ENCODE peak calls at places on chromosomes 3 and 15, in six cellular contexts. R is CD4-positive, CD25-positive, alpha-beta regulatory T cell; E is ovary; N is HCT116; D is HepG2; V is fibroblast of lung. S is an unnamed sample. For H3K27me3, the result is how much of the 10 kb centered on the place peaks cover.

GRCh38 chr3:144031938-144032337 is 60.3 kb downstream of the DIPK2A start:
- DNase-seq in R (no peak), E (peak), N (no peak), D (no peak), V (peak), S (no peak)

GRCh38 chr3:157360044-157360443 is 76.6 kb upstream of the PTX3 start:
- DNase-seq in R (no peak), E (no peak), N (peak), D (no peak), V (peak), S (no peak)

GRCh38 chr3:128879991-128880390 is 571 bp downstream of the ACAD9 start:
- DNase-seq in R (peak), E (peak), N (no peak), D (no peak), V (no peak), S (no peak)

GRCh38 chr15:88543065-88543776 is 3.3 kb downstream of the DET1 start:
- DNase-seq in R (no peak), E (no peak), N (no peak), D (no peak), V (no peak), S (no peak)

GRCh38 chr15:80317389-80318169 is 65.6 kb upstream of the CTXND1 start:
- DNase-seq in R (no peak), E (no peak), N (no peak), D (peak), V (peak), S (no peak)

GRCh38 chr15:59371458-59372351 is 966 bp downstream of the MYO1E start:
- DNase-seq in R (no peak), E (peak), N (no peak), D (no peak), V (no peak), S (no peak)

GRCh38 chr15:89143503-89144162 is 55.4 kb downstream of the ABHD2 start:
- DNase-seq in R (peak), E (no peak), N (no peak), D (no peak), V (peak), S (no peak)

GRCh38 chr3:141553055-141553454 is 66.2 kb downstream of the RASA2 start:
- DNase-seq in R (peak), E (no peak), N (no peak), D (no peak), V (no peak), S (no peak)

GRCh38 chr3:8757551-8758518 is 11.6 kb downstream of the OXTR start:
- DNase-seq in R (no peak), E (no peak), N (no peak), D (no peak), V (peak), S (no peak)

GRCh38 chr3:100256724-100257123 is 4.1 kb upstream of the TBC1D23 start:
- DNase-seq in R (no peak), E (no peak), N (no peak), D (no peak), V (peak), S (no peak)

GRCh38 chr15:40933520-40933904 is 4.4 kb downstream of the DLL4 start:
- DNase-seq in R (no peak), E (no peak), N (no peak), D (no peak), V (no peak), S (no peak)

GRCh38 chr3:47850062-47850802 is 47.3 kb downstream of the DHX30 start:
- DNase-seq in R (no peak), E (no peak), N (no peak), D (peak), V (peak), S (no peak)

GRCh38 chr3:179948740-179949139 is 88.0 kb downstream of the PEX5L start:
- DNase-seq in R (no peak), E (no peak), N (no peak), D (no peak), V (no peak), S (no peak)

GRCh38 chr3:104396974-104397669 is 969.6 kb upstream of the ALCAM start:
- DNase-seq in R (no peak), E (no peak), N (no peak), D (no peak), V (peak), S (no peak)

GRCh38 chr3:131174752-131175151 is 148.1 kb downstream of the NEK11 start:
- DNase-seq in R (peak), E (no peak), N (no peak), D (no peak), V (peak), S (no peak)

GRCh38 chr3:101829066-101829830 is 20.1 kb upstream of the NFKBIZ start:
- DNase-seq in R (peak), E (peak), N (no peak), D (no peak), V (peak), S (peak)

GRCh38 chr3:86988235-86988634 is 2.7 kb downstream of the VGLL3 start:
- DNase-seq in R (no peak), E (no peak), N (no peak), D (no peak), V (peak), S (no peak)
- H3K4me3 ChIP-seq in R (no peak), E (no peak), N (no peak), D (no peak), V (peak), S (no peak)

DNA sequence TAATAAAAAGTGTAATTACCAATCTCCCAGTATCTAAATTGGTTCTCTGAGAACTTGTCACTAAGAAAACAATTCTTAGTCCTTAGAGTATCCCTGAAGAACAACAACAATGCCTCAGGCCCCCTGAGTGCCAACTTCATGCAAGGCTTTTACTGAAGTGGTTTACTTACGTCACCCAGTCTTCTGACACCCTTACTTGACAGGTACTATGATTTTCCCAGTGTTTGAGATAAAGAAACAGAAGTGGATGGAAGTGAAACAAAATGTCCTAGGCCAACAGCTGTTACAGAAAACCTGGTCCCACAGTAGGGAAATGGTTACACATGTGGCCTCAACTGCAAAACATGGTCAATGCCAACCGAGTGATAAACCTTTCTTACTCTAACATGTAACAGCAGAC is 331.1 kb downstream of the FOXP1 start:
- DNase-seq in R (no peak), E (no peak), N (no peak), D (no peak), V (no peak), S (no peak)
- H3K27ac ChIP-seq in R (no peak), E (no peak), N (no peak), D (no peak), V (no peak), S (no peak)

GRCh38 chr15:51096976-51097375 is 2.3 kb upstream of the TNFAIP8L3 start:
- DNase-seq in R (no peak), E (no peak), N (no peak), D (no peak), V (no peak), S (no peak)

GRCh38 chr15:51097553-51098330 is 3.0 kb upstream of the TNFAIP8L3 start:
- DNase-seq in R (no peak), E (no peak), N (no peak), D (peak), V (peak), S (no peak)

GRCh38 chr15:51094606-51095569 is at the start of gene TNFAIP8L3:
- DNase-seq in R (no peak), E (peak), N (no peak), D (peak), V (peak), S (no peak)

GRCh38 chr15:51093865-51094605 is 671 bp downstream of the TNFAIP8L3 start:
- DNase-seq in R (no peak), E (peak), N (no peak), D (peak), V (peak), S (no peak)

GRCh38 chr15:51095681-51096331 is 1.1 kb upstream of the TNFAIP8L3 start:
- DNase-seq in R (no peak), E (no peak), N (no peak), D (no peak), V (no peak), S (no peak)
- H3K27me3 ChIP-seq in R (under half), E (under half), N (under half), D (under half), V (under half), S (under half)

GRCh38 chr3:43338295-43338694 is 52.0 kb downstream of the SNRK start:
- DNase-seq in R (peak), E (no peak), N (peak), D (no peak), V (peak), S (no peak)

GRCh38 chr3:43341788-43342187 is 55.4 kb downstream of the SNRK start:
- DNase-seq in R (no peak), E (no peak), N (no peak), D (no peak), V (no peak), S (no peak)

GRCh38 chr3:43330981-43331380 is 44.6 kb downstream of the SNRK start:
- DNase-seq in R (no peak), E (no peak), N (no peak), D (no peak), V (peak), S (no peak)

GRCh38 chr3:43340403-43340802 is 54.1 kb downstream of the SNRK start:
- DNase-seq in R (no peak), E (no peak), N (no peak), D (no peak), V (no peak), S (no peak)

GRCh38 chr3:43335799-43336198 is 49.5 kb downstream of the SNRK start:
- DNase-seq in R (no peak), E (no peak), N (no peak), D (no peak), V (no peak), S (no peak)
- H3K4me3 ChIP-seq in R (no peak), E (no peak), N (no peak), D (no peak), V (no peak), S (no peak)

DNA sequence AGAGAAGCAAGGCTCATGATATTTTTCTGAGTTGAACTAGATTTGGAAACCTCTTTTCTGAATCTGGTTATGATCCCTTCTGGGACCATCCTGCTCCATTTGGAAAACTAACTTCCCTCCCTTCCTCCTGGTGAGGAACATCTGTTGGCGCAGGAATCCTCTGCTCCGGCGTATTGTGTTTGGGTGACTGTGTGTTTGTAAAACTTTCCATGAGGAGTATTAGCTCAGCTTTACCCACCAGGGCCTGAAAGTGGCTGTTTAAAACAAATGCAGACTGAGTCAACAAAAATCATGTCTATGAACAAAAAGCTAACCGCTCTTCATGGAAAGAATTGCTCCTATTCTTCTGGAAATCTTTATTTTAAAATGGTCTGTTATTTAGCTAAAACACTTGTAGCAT is 17.7 kb downstream of the STARD9 start:
- DNase-seq in R (no peak), E (no peak), N (no peak), D (no peak), V (no peak), S (no peak)
- H3K27ac ChIP-seq in R (no peak), E (peak), N (no peak), D (no peak), V (no peak), S (no peak)

GRCh38 chr15:69631005-69631404 is 178.4 kb downstream of the RPLP1 start:
- DNase-seq in R (no peak), E (no peak), N (no peak), D (no peak), V (no peak), S (no peak)
- H3K27me3 ChIP-seq in R (under half), E (under half), N (half or more), D (under half), V (under half), S (under half)

GRCh38 chr3:138347084-138347483 is 1.3 kb upstream of the MRAS start:
- DNase-seq in R (no peak), E (no peak), N (no peak), D (no peak), V (no peak), S (no peak)
- H3K4me3 ChIP-seq in R (no peak), E (peak), N (peak), D (no peak), V (peak), S (no peak)

DNA sequence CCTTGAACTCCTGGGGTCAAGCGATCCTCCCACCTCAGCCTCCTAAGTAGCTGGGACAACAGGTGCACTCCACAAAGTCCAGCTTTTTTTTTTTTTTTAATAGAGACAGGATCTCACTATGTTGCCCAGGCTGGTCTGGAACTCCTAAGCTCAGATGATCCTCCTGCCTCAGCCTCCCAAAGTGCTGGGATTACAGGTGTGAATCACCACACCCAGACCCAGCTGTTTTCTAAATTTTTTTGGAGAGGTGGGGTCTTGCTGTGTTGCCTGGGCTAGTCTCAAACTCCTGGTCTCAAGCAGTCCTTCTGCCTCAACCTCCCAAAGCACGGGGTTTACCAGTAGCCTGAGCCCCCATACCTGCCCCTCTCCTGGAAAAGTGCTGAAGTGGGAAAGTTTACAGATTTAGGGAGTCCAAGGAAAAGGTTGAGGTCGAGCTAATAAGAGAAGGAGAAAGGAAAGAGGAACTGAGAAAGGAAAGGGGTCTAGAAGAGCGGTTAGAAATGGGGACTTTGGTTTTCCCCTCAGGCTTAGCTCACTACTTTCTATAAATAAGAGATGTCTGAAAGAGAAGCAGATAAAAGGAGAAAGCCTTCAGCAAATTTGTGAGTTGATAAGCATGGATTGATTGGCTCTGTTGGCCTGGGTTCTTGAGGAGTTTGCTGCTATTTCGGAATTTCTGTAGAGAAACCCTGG is 23.6 kb downstream of the UBE2E1 start:
- DNase-seq in R (no peak), E (no peak), N (no peak), D (no peak), V (no peak), S (no peak)
- H3K27ac ChIP-seq in R (no peak), E (no peak), N (no peak), D (no peak), V (no peak), S (no peak)

DNA sequence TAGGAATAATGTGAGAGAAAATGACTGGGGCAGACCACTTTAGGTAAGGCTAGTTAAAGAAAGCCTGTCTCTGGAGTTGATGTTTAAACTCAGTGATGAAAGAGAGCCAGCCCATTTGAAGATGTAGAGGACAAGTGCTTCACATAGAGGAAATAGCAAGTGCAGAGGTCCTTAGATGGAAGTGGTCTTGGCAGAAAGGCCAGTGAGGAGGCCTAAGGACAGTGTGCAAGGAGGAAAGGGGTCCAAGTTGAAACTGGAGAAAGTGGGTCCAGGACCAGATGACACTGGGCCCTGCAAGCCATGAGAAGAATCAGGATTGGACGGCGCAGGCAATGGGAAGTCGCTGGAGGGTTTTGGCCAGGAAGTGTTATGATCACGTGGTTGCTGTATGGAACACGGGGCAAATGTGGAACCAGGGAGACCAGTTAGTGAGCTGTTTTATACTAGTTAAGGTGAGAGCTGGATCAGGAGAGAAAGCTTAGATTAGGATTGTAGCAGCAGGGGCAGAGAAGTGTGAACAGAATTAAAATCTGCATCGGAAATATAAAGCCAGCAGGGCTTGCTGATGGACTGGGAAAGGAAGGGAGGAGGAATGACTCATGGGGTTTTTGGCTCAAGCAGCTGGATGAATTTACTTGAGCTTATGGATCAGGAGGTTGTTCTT is 48.0 kb upstream of the SCAANT1 start:
- DNase-seq in R (no peak), E (no peak), N (peak), D (no peak), V (peak), S (no peak)
- H3K27me3 ChIP-seq in R (under half), E (under half), N (under half), D (under half), V (under half), S (under half)

S was measured in CD8-positive, alpha-beta memory T cell.